ENCODE peak calls at places on chromosome 21, in five cellular contexts. M is IMR-90, J is astrocyte of the spinal cord, P is epithelial cell of esophagus, D is hepatocyte. I is an unnamed sample.

GRCh38 chr21:15968911-15969310 is 239.1 kb downstream of the USP25 start:
- DNase-seq in P (no peak), J (no peak), D (no peak), M (no peak), I (no peak)

GRCh38 chr21:38806153-38806941 is 618 bp downstream of the ETS2 start:
- DNase-seq in P (no peak), D (no peak), J (no peak), M (no peak), I (no peak)

GRCh38 chr21:33309778-33310177 is 15.0 kb upstream of the IFNAR1 start:
- DNase-seq in P (no peak), J (no peak), M (no peak), D (no peak), I (no peak)

GRCh38 chr21:20523191-20523590 is 475.0 kb upstream of the NCAM2 start:
- DNase-seq in J (no peak), D (no peak), M (no peak), P (no peak), I (no peak)

GRCh38 chr21:30719401-30719800 is 824 bp upstream of the KRTAP21-3 start:
- DNase-seq in M (no peak), D (peak; percentile 17), J (no peak), P (peak; percentile 20), I (no peak)

GRCh38 chr21:17257784-17258183 is 255.1 kb upstream of the CXADR start:
- DNase-seq in J (no peak), P (peak; percentile 50), M (no peak), D (no peak), I (no peak)

GRCh38 chr21:41368361-41369104 is 6.7 kb downstream of the MX2 start:
- DNase-seq in D (no peak), M (no peak), P (no peak), J (no peak), I (no peak)

GRCh38 chr21:37796011-37796410 is 120.2 kb downstream of the KCNJ6 start:
- DNase-seq in J (no peak), P (no peak), D (no peak), M (no peak), I (no peak)

GRCh38 chr21:40053007-40053406 is 185.8 kb downstream of the PCP4 start:
- DNase-seq in J (peak; percentile 43), D (peak; percentile 17), P (no peak), M (no peak), I (no peak)

GRCh38 chr21:37240978-37241377 is 26.2 kb downstream of the VPS26C start:
- DNase-seq in P (no peak), D (no peak), J (no peak), M (no peak), I (no peak)

GRCh38 chr21:38037416-38037815 is 121.2 kb upstream of the KCNJ6 start:
- DNase-seq in D (no peak), J (no peak), P (peak; percentile 35), M (no peak), I (no peak)

GRCh38 chr21:24308183-24308582 is 1299.1 kb downstream of the MRPL39 start:
- DNase-seq in P (no peak), J (no peak), D (no peak), M (no peak), I (no peak)

GRCh38 chr21:42988234-42988965 is 14.0 kb downstream of the PKNOX1 start:
- DNase-seq in J (peak; percentile 42), P (no peak), M (peak; percentile 82), D (no peak), I (no peak)

GRCh38 chr21:17451364-17451869 is 61.4 kb upstream of the CXADR start:
- DNase-seq in M (peak; percentile 89), P (peak; percentile 85), J (peak; percentile 76), D (no peak), I (peak; percentile 57)

GRCh38 chr21:26846036-26846931 is 1.1 kb upstream of the ADAMTS1 start:
- DNase-seq in M (peak; percentile 82), P (peak; percentile 69), J (peak; percentile 71), D (peak; percentile 90), I (no peak)

GRCh38 chr21:24298040-24298439 is 1309.2 kb downstream of the MRPL39 start:
- DNase-seq in J (no peak), M (no peak), D (no peak), P (no peak), I (no peak)

GRCh38 chr21:38988211-38989096 is 182.7 kb downstream of the ETS2 start:
- DNase-seq in D (peak; percentile 38), P (no peak), J (no peak), M (no peak), I (no peak)

GRCh38 chr21:44875341-44875740 is 1.9 kb upstream of the PTTG1IP start:
- DNase-seq in J (peak; percentile 55), D (no peak), P (peak; percentile 77), M (peak; percentile 22), I (no peak)
- TF ChIP-seq CTCF in J (no peak), D (no peak), P (peak; percentile 40), M (no peak), I (peak; percentile 5)

GRCh38 chr21:34669149-34669879 is 520 bp downstream of the CLIC6 start:
- DNase-seq in J (no peak), M (no peak), D (peak; percentile 58), P (no peak), I (no peak)
- H3K4me3 ChIP-seq in J (no peak overlapping the region), M (peak overlapping the region; percentile 20), D (peak overlapping the region; percentile 79), P (no peak overlapping the region), I (peak overlapping the region; percentile 86)

GRCh38 chr21:44509539-44509938 is 30.5 kb downstream of the KRTAP10-1 start:
- DNase-seq in M (no peak), P (peak; percentile 9), D (no peak), J (no peak), I (no peak)
- TF ChIP-seq CTCF in M (no peak), P (peak; percentile 15), D (no peak), J (no peak), I (peak; percentile 4)

DNA sequence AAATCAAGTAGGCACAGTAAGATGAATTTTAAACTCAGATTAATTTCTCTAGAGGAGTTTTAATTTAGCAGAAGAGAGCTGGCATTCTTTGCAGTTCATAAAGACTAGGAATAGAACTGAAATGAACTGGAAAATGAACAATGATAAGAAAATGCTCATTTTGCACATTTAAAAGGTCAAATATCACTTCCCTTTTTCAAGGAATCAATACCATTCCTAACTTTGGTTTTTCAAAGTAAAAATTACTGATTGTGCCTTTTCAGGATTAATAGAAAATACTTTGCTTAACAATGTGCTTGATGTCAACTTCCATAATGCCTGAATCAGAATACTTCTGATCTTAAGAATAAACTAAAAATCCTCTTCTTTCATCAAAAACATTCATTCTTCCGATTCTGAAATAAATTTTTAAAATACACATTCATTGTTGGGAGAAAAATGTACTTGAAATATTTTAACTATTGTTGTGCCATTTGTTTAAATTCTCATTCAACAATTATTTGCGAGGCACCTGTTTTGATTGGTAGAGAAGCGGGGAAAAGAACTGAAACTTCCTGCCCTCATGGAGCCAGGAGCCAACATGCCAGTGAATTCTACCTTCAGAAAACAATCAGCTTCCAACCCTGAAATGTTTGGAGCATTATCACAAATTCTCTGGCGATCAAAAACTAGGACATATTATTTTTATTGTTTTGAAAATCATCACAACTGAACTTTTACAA is 2.1 kb downstream of the SCAF4 start:
- DNase-seq in P (no peak), J (no peak), M (no peak), D (no peak), I (no peak)
- H3K4me3 ChIP-seq in P (peak overlapping the region; percentile 61), J (peak overlapping the region; percentile 80), M (peak overlapping the region; percentile 92), D (peak overlapping the region; percentile 99), I (peak overlapping the region; percentile 95)

DNA sequence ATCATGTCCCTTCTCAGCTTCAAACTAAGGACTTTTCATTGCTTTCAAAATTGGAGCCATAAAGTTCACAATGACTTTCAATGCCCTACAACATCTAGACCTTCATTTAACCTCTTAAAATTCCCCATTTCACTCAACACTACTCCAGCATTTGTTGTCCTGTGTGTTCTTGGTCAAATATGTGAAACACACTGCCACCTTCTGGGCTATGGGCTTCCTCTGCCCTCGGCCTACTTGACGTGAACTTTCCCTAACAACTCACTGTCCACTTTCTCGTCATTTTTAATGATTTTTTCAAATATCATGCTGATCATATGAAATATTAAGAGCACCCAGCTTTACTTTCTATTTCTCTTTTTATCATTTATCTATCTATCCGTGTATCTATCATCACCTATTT is 2018.4 kb downstream of the NCAM2 start:
- DNase-seq in D (peak; percentile 35), M (no peak), J (no peak), P (no peak), I (peak; percentile 8)
- TF ChIP-seq CTCF in D (peak; percentile 48), M (no peak), J (no peak), P (no peak), I (peak; percentile 70)

I was measured in retinal pigment epithelial cell.